ENCODE peak calls at places on chromosomes 12 and 14, in nine cellular contexts. One of them, this sample, is unnamed.

GRCh38 chr14:68250950-68251765 is 431.6 kb downstream of the RAD51B start:
- DNase-seq in fibroblast of mammary gland: no peak
- DNase-seq in omental fat pad: no peak
- DNase-seq in heart right ventricle: no peak
- DNase-seq in GM12865: peak; percentile 56
- DNase-seq in OCI-LY7: peak; percentile 73
- DNase-seq in neural crest cell: no peak
- DNase-seq in astrocyte of the spinal cord: no peak
- DNase-seq in foreskin fibroblast: no peak
- DNase-seq in this sample: no peak

GRCh38 chr14:92527724-92528123 is 14.1 kb downstream of the RIN3 start:
- DNase-seq in heart right ventricle: no peak
- DNase-seq in foreskin fibroblast: peak; percentile 53
- DNase-seq in GM12865: no peak
- DNase-seq in neural crest cell: no peak
- DNase-seq in OCI-LY7: no peak
- DNase-seq in omental fat pad: no peak
- DNase-seq in astrocyte of the spinal cord: no peak
- DNase-seq in fibroblast of mammary gland: peak; percentile 26
- DNase-seq in this sample: no peak

GRCh38 chr12:76690916-76691700 is 72.8 kb upstream of the ZDHHC17 start:
- DNase-seq in omental fat pad: no peak
- DNase-seq in GM12865: no peak
- DNase-seq in heart right ventricle: no peak
- DNase-seq in astrocyte of the spinal cord: no peak
- DNase-seq in neural crest cell: no peak
- DNase-seq in OCI-LY7: no peak
- DNase-seq in fibroblast of mammary gland: no peak
- DNase-seq in foreskin fibroblast: no peak
- DNase-seq in this sample: no peak

GRCh38 chr14:90518941-90519256 is 122.1 kb downstream of the CALM1 start:
- DNase-seq in omental fat pad: no peak
- DNase-seq in fibroblast of mammary gland: peak; percentile 28
- DNase-seq in astrocyte of the spinal cord: no peak
- DNase-seq in neural crest cell: no peak
- DNase-seq in foreskin fibroblast: no peak
- DNase-seq in OCI-LY7: peak; percentile 49
- DNase-seq in heart right ventricle: no peak
- DNase-seq in GM12865: peak; percentile 53
- DNase-seq in this sample: no peak

GRCh38 chr12:67671419-67671818 is 22.9 kb downstream of the DYRK2 start:
- DNase-seq in omental fat pad: no peak
- DNase-seq in astrocyte of the spinal cord: no peak
- DNase-seq in foreskin fibroblast: peak; percentile 28
- DNase-seq in heart right ventricle: no peak
- DNase-seq in OCI-LY7: no peak
- DNase-seq in GM12865: no peak
- DNase-seq in neural crest cell: no peak
- DNase-seq in fibroblast of mammary gland: peak; percentile 69
- DNase-seq in this sample: no peak

GRCh38 chr14:103281496-103282231 is 52.4 kb upstream of the EIF5 start:
- DNase-seq in heart right ventricle: peak; percentile 33
- DNase-seq in neural crest cell: peak; percentile 21
- DNase-seq in foreskin fibroblast: peak; percentile 40
- DNase-seq in omental fat pad: no peak
- DNase-seq in OCI-LY7: no peak
- DNase-seq in GM12865: no peak
- DNase-seq in astrocyte of the spinal cord: peak; percentile 14
- DNase-seq in fibroblast of mammary gland: peak; percentile 49
- DNase-seq in this sample: peak; percentile 10

GRCh38 chr12:102300824-102301461 is 103.3 kb upstream of the PMCH start:
- DNase-seq in heart right ventricle: no peak
- DNase-seq in foreskin fibroblast: peak; percentile 29
- DNase-seq in fibroblast of mammary gland: peak; percentile 77
- DNase-seq in astrocyte of the spinal cord: peak; percentile 42
- DNase-seq in OCI-LY7: peak; percentile 35
- DNase-seq in omental fat pad: no peak
- DNase-seq in neural crest cell: no peak
- DNase-seq in GM12865: peak; percentile 81
- DNase-seq in this sample: no peak

GRCh38 chr14:90274019-90274418 is 17.7 kb downstream of the PSMC1 start:
- DNase-seq in OCI-LY7: no peak
- DNase-seq in astrocyte of the spinal cord: no peak
- DNase-seq in neural crest cell: no peak
- DNase-seq in fibroblast of mammary gland: no peak
- DNase-seq in omental fat pad: no peak
- DNase-seq in GM12865: no peak
- DNase-seq in foreskin fibroblast: no peak
- DNase-seq in heart right ventricle: no peak
- DNase-seq in this sample: no peak

GRCh38 chr14:89337912-89338311 is 79.1 kb downstream of the FOXN3 start:
- DNase-seq in omental fat pad: no peak
- DNase-seq in foreskin fibroblast: peak; percentile 44
- DNase-seq in fibroblast of mammary gland: peak; percentile 70
- DNase-seq in OCI-LY7: no peak
- DNase-seq in neural crest cell: no peak
- DNase-seq in astrocyte of the spinal cord: no peak
- DNase-seq in GM12865: no peak
- DNase-seq in heart right ventricle: peak; percentile 40
- DNase-seq in this sample: no peak

GRCh38 chr12:53676715-53677611 is 1.1 kb upstream of the ATP5MC2 start:
- DNase-seq in GM12865: no peak
- DNase-seq in neural crest cell: peak; percentile 32
- DNase-seq in OCI-LY7: no peak
- DNase-seq in astrocyte of the spinal cord: peak; percentile 55
- DNase-seq in foreskin fibroblast: peak; percentile 52
- DNase-seq in fibroblast of mammary gland: peak; percentile 60
- DNase-seq in omental fat pad: no peak
- DNase-seq in heart right ventricle: peak; percentile 50
- DNase-seq in this sample: peak; percentile 35

GRCh38 chr12:120388711-120389431 is 19.9 kb upstream of the MSI1 start:
- DNase-seq in neural crest cell: peak; percentile 56
- DNase-seq in heart right ventricle: no peak
- DNase-seq in omental fat pad: no peak
- DNase-seq in fibroblast of mammary gland: no peak
- DNase-seq in GM12865: no peak
- DNase-seq in OCI-LY7: no peak
- DNase-seq in astrocyte of the spinal cord: no peak
- DNase-seq in foreskin fibroblast: no peak
- DNase-seq in this sample: no peak

GRCh38 chr12:107484941-107485340 is 200.7 kb upstream of the PWP1 start:
- DNase-seq in astrocyte of the spinal cord: no peak
- DNase-seq in omental fat pad: no peak
- DNase-seq in neural crest cell: no peak
- DNase-seq in OCI-LY7: no peak
- DNase-seq in heart right ventricle: no peak
- DNase-seq in foreskin fibroblast: no peak
- DNase-seq in GM12865: no peak
- DNase-seq in fibroblast of mammary gland: no peak
- DNase-seq in this sample: no peak

GRCh38 chr14:57136669-57137068 is 132.0 kb downstream of the EXOC5 start:
- DNase-seq in neural crest cell: no peak
- DNase-seq in foreskin fibroblast: no peak
- DNase-seq in GM12865: peak; percentile 1
- DNase-seq in OCI-LY7: no peak
- DNase-seq in fibroblast of mammary gland: no peak
- DNase-seq in heart right ventricle: peak; percentile 9
- DNase-seq in astrocyte of the spinal cord: no peak
- DNase-seq in omental fat pad: no peak
- DNase-seq in this sample: no peak

GRCh38 chr14:38716871-38717270 is 386.2 kb downstream of the SEC23A start:
- DNase-seq in heart right ventricle: no peak
- DNase-seq in omental fat pad: no peak
- DNase-seq in fibroblast of mammary gland: no peak
- DNase-seq in OCI-LY7: peak; percentile 41
- DNase-seq in GM12865: no peak
- DNase-seq in neural crest cell: no peak
- DNase-seq in foreskin fibroblast: no peak
- DNase-seq in astrocyte of the spinal cord: no peak
- DNase-seq in this sample: no peak

GRCh38 chr12:7219599-7220243 is 30.2 kb downstream of the PEX5 start:
- DNase-seq in fibroblast of mammary gland: peak; percentile 80
- DNase-seq in omental fat pad: peak; percentile 46
- DNase-seq in GM12865: peak; percentile 79
- DNase-seq in foreskin fibroblast: peak; percentile 56
- DNase-seq in heart right ventricle: peak; percentile 68
- DNase-seq in neural crest cell: peak; percentile 71
- DNase-seq in OCI-LY7: peak; percentile 84
- DNase-seq in astrocyte of the spinal cord: peak; percentile 64
- DNase-seq in this sample: peak; percentile 49

GRCh38 chr12:7113389-7113871 is 4.4 kb upstream of the C1RL start:
- DNase-seq in heart right ventricle: no peak
- DNase-seq in astrocyte of the spinal cord: peak; percentile 39
- DNase-seq in omental fat pad: no peak
- DNase-seq in GM12865: peak; percentile 72
- DNase-seq in OCI-LY7: peak; percentile 62
- DNase-seq in neural crest cell: peak; percentile 28
- DNase-seq in foreskin fibroblast: no peak
- DNase-seq in fibroblast of mammary gland: peak; percentile 56
- DNase-seq in this sample: no peak

GRCh38 chr12:60324746-60325145 is 728.9 kb downstream of the SLC16A7 start:
- DNase-seq in omental fat pad: no peak
- DNase-seq in fibroblast of mammary gland: no peak
- DNase-seq in GM12865: no peak
- DNase-seq in OCI-LY7: no peak
- DNase-seq in neural crest cell: no peak
- DNase-seq in foreskin fibroblast: no peak
- DNase-seq in astrocyte of the spinal cord: no peak
- DNase-seq in heart right ventricle: no peak
- DNase-seq in this sample: no peak

GRCh38 chr12:70040141-70040540 is 203.1 kb upstream of the CNOT2 start:
- DNase-seq in neural crest cell: no peak
- DNase-seq in astrocyte of the spinal cord: peak; percentile 5
- DNase-seq in GM12865: no peak
- DNase-seq in omental fat pad: no peak
- DNase-seq in fibroblast of mammary gland: peak; percentile 50
- DNase-seq in foreskin fibroblast: no peak
- DNase-seq in OCI-LY7: no peak
- DNase-seq in heart right ventricle: no peak
- DNase-seq in this sample: no peak
- TF ChIP-seq CTCF in neural crest cell: no peak
- TF ChIP-seq CTCF in astrocyte of the spinal cord: no peak
- TF ChIP-seq CTCF in GM12865: no peak
- TF ChIP-seq CTCF in omental fat pad: no peak
- TF ChIP-seq CTCF in fibroblast of mammary gland: peak; percentile 1
- TF ChIP-seq CTCF in foreskin fibroblast: no peak
- TF ChIP-seq CTCF in OCI-LY7: no peak
- TF ChIP-seq CTCF in heart right ventricle: no peak
- TF ChIP-seq CTCF in this sample: no peak

GRCh38 chr14:72864712-72865365 is 29.1 kb downstream of the DPF3 start:
- DNase-seq in omental fat pad: no peak
- DNase-seq in GM12865: no peak
- DNase-seq in heart right ventricle: peak; percentile 61
- DNase-seq in fibroblast of mammary gland: no peak
- DNase-seq in neural crest cell: no peak
- DNase-seq in OCI-LY7: no peak
- DNase-seq in astrocyte of the spinal cord: no peak
- DNase-seq in foreskin fibroblast: no peak
- DNase-seq in this sample: no peak
- TF ChIP-seq CTCF in omental fat pad: no peak
- TF ChIP-seq CTCF in GM12865: no peak
- TF ChIP-seq CTCF in heart right ventricle: no peak
- TF ChIP-seq CTCF in fibroblast of mammary gland: no peak
- TF ChIP-seq CTCF in neural crest cell: no peak
- TF ChIP-seq CTCF in OCI-LY7: no peak
- TF ChIP-seq CTCF in astrocyte of the spinal cord: no peak
- TF ChIP-seq CTCF in foreskin fibroblast: no peak
- TF ChIP-seq CTCF in this sample: no peak

GRCh38 chr12:124992874-124993567 is 424 bp upstream of the BRI3BP start:
- DNase-seq in astrocyte of the spinal cord: peak; percentile 41
- DNase-seq in neural crest cell: peak; percentile 81
- DNase-seq in omental fat pad: no peak
- DNase-seq in GM12865: peak; percentile 97
- DNase-seq in fibroblast of mammary gland: peak; percentile 36
- DNase-seq in heart right ventricle: no peak
- DNase-seq in OCI-LY7: peak; percentile 95
- DNase-seq in foreskin fibroblast: peak; percentile 20
- DNase-seq in this sample: no peak
- TF ChIP-seq CTCF in astrocyte of the spinal cord: peak; percentile 16
- TF ChIP-seq CTCF in neural crest cell: peak; percentile 72
- TF ChIP-seq CTCF in omental fat pad: no peak
- TF ChIP-seq CTCF in GM12865: peak; percentile 51
- TF ChIP-seq CTCF in fibroblast of mammary gland: peak; percentile 20
- TF ChIP-seq CTCF in heart right ventricle: no peak
- TF ChIP-seq CTCF in OCI-LY7: peak; percentile 91
- TF ChIP-seq CTCF in foreskin fibroblast: no peak
- TF ChIP-seq CTCF in this sample: no peak

GRCh38 chr14:104371031-104371430 is 208.5 kb upstream of the C14orf180 start:
- DNase-seq in neural crest cell: no peak
- DNase-seq in OCI-LY7: no peak
- DNase-seq in GM12865: no peak
- DNase-seq in astrocyte of the spinal cord: no peak
- DNase-seq in foreskin fibroblast: no peak
- DNase-seq in fibroblast of mammary gland: no peak
- DNase-seq in omental fat pad: no peak
- DNase-seq in heart right ventricle: no peak
- DNase-seq in this sample: no peak

GRCh38 chr14:104368751-104369100 is 210.8 kb upstream of the C14orf180 start:
- DNase-seq in fibroblast of mammary gland: no peak
- DNase-seq in omental fat pad: no peak
- DNase-seq in OCI-LY7: no peak
- DNase-seq in foreskin fibroblast: no peak
- DNase-seq in neural crest cell: no peak
- DNase-seq in astrocyte of the spinal cord: no peak
- DNase-seq in heart right ventricle: no peak
- DNase-seq in GM12865: no peak
- DNase-seq in this sample: no peak

GRCh38 chr14:104369208-104369607 is 210.4 kb upstream of the C14orf180 start:
- DNase-seq in fibroblast of mammary gland: no peak
- DNase-seq in astrocyte of the spinal cord: no peak
- DNase-seq in neural crest cell: no peak
- DNase-seq in heart right ventricle: no peak
- DNase-seq in OCI-LY7: no peak
- DNase-seq in foreskin fibroblast: no peak
- DNase-seq in omental fat pad: no peak
- DNase-seq in GM12865: no peak
- DNase-seq in this sample: no peak

GRCh38 chr14:104371917-104372316 is 207.6 kb upstream of the C14orf180 start:
- DNase-seq in OCI-LY7: no peak
- DNase-seq in neural crest cell: no peak
- DNase-seq in fibroblast of mammary gland: no peak
- DNase-seq in heart right ventricle: no peak
- DNase-seq in foreskin fibroblast: no peak
- DNase-seq in astrocyte of the spinal cord: no peak
- DNase-seq in GM12865: no peak
- DNase-seq in omental fat pad: no peak
- DNase-seq in this sample: no peak

GRCh38 chr14:104370256-104370870 is 209.2 kb upstream of the C14orf180 start:
- DNase-seq in neural crest cell: no peak
- DNase-seq in heart right ventricle: peak; percentile 27
- DNase-seq in GM12865: no peak
- DNase-seq in fibroblast of mammary gland: no peak
- DNase-seq in OCI-LY7: peak; percentile 13
- DNase-seq in omental fat pad: no peak
- DNase-seq in astrocyte of the spinal cord: no peak
- DNase-seq in foreskin fibroblast: no peak
- DNase-seq in this sample: no peak
- TF ChIP-seq CTCF in neural crest cell: peak; percentile 57
- TF ChIP-seq CTCF in heart right ventricle: peak; percentile 55
- TF ChIP-seq CTCF in GM12865: peak; percentile 15
- TF ChIP-seq CTCF in fibroblast of mammary gland: no peak
- TF ChIP-seq CTCF in OCI-LY7: peak; percentile 42
- TF ChIP-seq CTCF in omental fat pad: no peak
- TF ChIP-seq CTCF in astrocyte of the spinal cord: no peak
- TF ChIP-seq CTCF in foreskin fibroblast: no peak
- TF ChIP-seq CTCF in this sample: no peak